ENCODE peak calls at places on chromosomes 1 and 21, in six cellular contexts. L is foreskin fibroblast, F is uterus, E is mucosa of descending colon, C is HL-60, R is tibial artery. V is an unnamed sample.

GRCh38 chr1:80675469-80675868 is 1125.3 kb upstream of the ADGRL2 start:
- DNase-seq in L (no peak), F (no peak), E (no peak), C (no peak), R (no peak), V (peak; percentile 22)

GRCh38 chr1:55747285-55747890 is 532.2 kb upstream of the USP24 start:
- DNase-seq in L (peak; percentile 33), F (peak; percentile 47), E (no peak), C (no peak), R (no peak), V (no peak)

GRCh38 chr1:31120783-31121180 is 55.3 kb upstream of the PUM1 start:
- DNase-seq in L (no peak), F (no peak), E (no peak), C (no peak), R (no peak), V (no peak)

GRCh38 chr1:33007190-33008050 is 29.3 kb downstream of the AK2 start:
- DNase-seq in L (peak; percentile 86), F (peak; percentile 28), E (peak; percentile 46), C (no peak), R (peak; percentile 67), V (peak; percentile 90)

GRCh38 chr1:36248250-36248894 is 24.1 kb downstream of the THRAP3 start:
- DNase-seq in L (peak; percentile 87), F (peak; percentile 66), E (peak; percentile 15), C (peak; percentile 82), R (peak; percentile 81), V (peak; percentile 89)

GRCh38 chr1:226882631-226883409 is 12.4 kb downstream of the PSEN2 start:
- DNase-seq in L (no peak), F (no peak), E (peak; percentile 29), C (no peak), R (peak; percentile 2), V (no peak)

GRCh38 chr1:150931773-150932172 is 5.6 kb downstream of the SETDB1 start:
- DNase-seq in L (no peak), F (no peak), E (no peak), C (no peak), R (no peak), V (peak; percentile 42)

GRCh38 chr1:67821263-67821662 is 12.0 kb downstream of the GNG12 start:
- DNase-seq in L (no peak), F (no peak), E (no peak), C (no peak), R (no peak), V (no peak)

GRCh38 chr21:34276711-34277425 is 86.9 kb upstream of the KCNE2 start:
- DNase-seq in L (peak; percentile 18), F (no peak), E (no peak), C (peak; percentile 2), R (no peak), V (no peak)

GRCh38 chr1:59177756-59178155 is 119.1 kb upstream of the FGGY start:
- DNase-seq in L (no peak), F (no peak), E (no peak), C (peak; percentile 9), R (no peak), V (no peak)

GRCh38 chr21:41601573-41602371 is 93.8 kb upstream of the TMPRSS2 start:
- DNase-seq in L (no peak), F (no peak), E (no peak), C (no peak), R (peak; percentile 5), V (no peak)

GRCh38 chr1:105138445-105138821 is 1388.7 kb downstream of the AMY1C start:
- DNase-seq in L (no peak), F (no peak), E (peak; percentile 9), C (no peak), R (no peak), V (no peak)

GRCh38 chr1:95006681-95007080 is 66.1 kb downstream of the ALG14 start:
- DNase-seq in L (peak; percentile 40), F (no peak), E (no peak), C (no peak), R (no peak), V (no peak)

GRCh38 chr1:198176179-198176578 is 19.4 kb downstream of the NEK7 start:
- DNase-seq in L (no peak), F (no peak), E (no peak), C (no peak), R (no peak), V (no peak)

GRCh38 chr1:228370941-228371740 is 35.5 kb downstream of the TRIM11 start:
- DNase-seq in L (no peak), F (no peak), E (no peak), C (no peak), R (no peak), V (no peak)

GRCh38 chr1:48203287-48203900 is 19.1 kb upstream of the SLC5A9 start:
- DNase-seq in L (peak; percentile 4), F (no peak), E (peak; percentile 38), C (no peak), R (no peak), V (peak; percentile 25)

GRCh38 chr1:147389532-147390184 is 147.2 kb downstream of the CHD1L start:
- DNase-seq in L (peak; percentile 16), F (no peak), E (peak; percentile 16), C (peak; percentile 23), R (no peak), V (peak; percentile 59)

GRCh38 chr1:10674700-10675598 is 121.5 kb downstream of the CASZ1 start:
- DNase-seq in L (no peak), F (no peak), E (peak; percentile 54), C (no peak), R (no peak), V (no peak)

GRCh38 chr1:10671551-10672375 is 124.7 kb downstream of the CASZ1 start:
- DNase-seq in L (no peak), F (no peak), E (no peak), C (no peak), R (no peak), V (no peak)

GRCh38 chr1:10674222-10674621 is 122.2 kb downstream of the CASZ1 start:
- DNase-seq in L (no peak), F (no peak), E (no peak), C (no peak), R (no peak), V (no peak)

GRCh38 chr1:10672376-10673050 is 123.9 kb downstream of the CASZ1 start:
- DNase-seq in L (no peak), F (no peak), E (no peak), C (no peak), R (no peak), V (no peak)

DNA sequence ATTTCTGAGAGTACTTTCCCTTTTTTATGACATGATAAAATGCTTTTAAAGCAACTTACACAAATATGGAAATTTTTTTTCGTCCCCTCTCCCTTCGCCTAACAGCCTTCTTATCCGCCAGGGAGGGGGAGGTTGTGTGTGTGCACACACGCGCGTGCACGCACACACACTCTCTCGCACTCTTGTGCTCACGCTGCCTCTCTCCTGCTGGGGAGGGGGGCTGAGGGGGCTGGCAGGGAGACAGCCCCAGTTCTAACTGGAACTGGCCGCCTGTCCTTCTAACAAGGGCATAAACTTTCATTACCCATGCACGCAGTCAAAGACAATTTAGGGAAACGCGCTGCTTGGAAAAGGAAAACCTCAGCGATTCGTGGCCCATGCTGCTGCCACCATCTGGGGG is 123.1 kb downstream of the CASZ1 start:
- DNase-seq in L (no peak), F (no peak), E (no peak), C (no peak), R (no peak), V (no peak)
- H3K4me3 ChIP-seq in L (no peak overlapping the region), F (no peak overlapping the region), E (no peak overlapping the region), C (no peak overlapping the region), R (no peak overlapping the region), V (no peak overlapping the region)

GRCh38 chr1:4684849-4685248 is 30.4 kb downstream of the AJAP1 start:
- DNase-seq in L (no peak), F (no peak), E (no peak), C (no peak), R (no peak), V (no peak)

GRCh38 chr1:4684142-4684541 is 29.7 kb downstream of the AJAP1 start:
- DNase-seq in L (no peak), F (no peak), E (no peak), C (no peak), R (no peak), V (peak; percentile 17)

GRCh38 chr1:4682607-4683220 is 28.3 kb downstream of the AJAP1 start:
- DNase-seq in L (no peak), F (no peak), E (no peak), C (no peak), R (no peak), V (no peak)

GRCh38 chr1:4678318-4678717 is 23.9 kb downstream of the AJAP1 start:
- DNase-seq in L (no peak), F (no peak), E (no peak), C (no peak), R (no peak), V (no peak)

GRCh38 chr1:4681026-4681425 is 26.6 kb downstream of the AJAP1 start:
- DNase-seq in L (no peak), F (no peak), E (no peak), C (no peak), R (no peak), V (no peak)
- TF ChIP-seq CTCF in L (no peak), F (no peak), E (no peak), C (no peak), R (no peak), V (no peak)

DNA sequence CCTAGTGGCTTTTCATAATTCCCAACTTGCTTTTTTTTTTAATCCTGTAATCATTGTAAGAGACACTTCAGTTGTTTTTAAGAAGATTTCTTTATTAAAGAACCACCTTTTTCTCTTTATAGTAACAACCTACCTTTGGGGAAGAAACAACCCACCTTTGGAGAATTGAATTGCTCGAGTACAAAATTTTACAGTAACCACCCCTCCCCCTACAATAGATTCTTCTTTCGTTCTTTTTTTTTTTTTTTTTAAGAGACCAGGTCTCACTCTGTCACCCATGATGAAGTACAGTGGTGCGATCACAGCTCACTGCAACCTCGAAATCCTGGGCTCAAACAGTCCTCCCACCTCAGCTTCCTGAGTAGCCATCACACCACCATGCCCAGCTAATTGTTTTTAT is 2.1 kb upstream of the LRRC40 start:
- DNase-seq in L (no peak), F (no peak), E (no peak), C (no peak), R (no peak), V (no peak)
- H3K4me3 ChIP-seq in L (no peak overlapping the region), F (no peak overlapping the region), E (no peak overlapping the region), C (no peak overlapping the region), R (no peak overlapping the region), V (no peak overlapping the region)

GRCh38 chr1:28893403-28894102 is 20.8 kb upstream of the EPB41 start:
- DNase-seq in L (peak; percentile 77), F (no peak), E (no peak), C (no peak), R (no peak), V (no peak)
- TF ChIP-seq CTCF in L (peak; percentile 67), F (no peak), E (no peak), C (peak; percentile 14), R (peak; percentile 15), V (peak; percentile 46)

GRCh38 chr1:217805792-217806191 is 174.6 kb downstream of the SPATA17 start:
- DNase-seq in L (no peak), F (no peak), E (no peak), C (no peak), R (no peak), V (no peak)
- H3K4me3 ChIP-seq in L (no peak overlapping the region), F (no peak overlapping the region), E (no peak overlapping the region), C (no peak overlapping the region), R (no peak overlapping the region), V (no peak overlapping the region)

V was measured in astrocyte of the spinal cord.